ENCODE peak calls at places on chromosomes 13 and 19, in eight cellular contexts. One of them, this sample, is unnamed.
A peak's percentile ranks its signal among the peaks of the same experiment; 100 is the strongest.

GRCh38 chr13:99218545-99218944 is 17.9 kb downstream of the UBAC2 start:
- DNase-seq in activated CD4-positive, CD25-positive, alpha-beta regulatory T cell: no peak
- DNase-seq in kidney glomerular epithelial cell: no peak
- DNase-seq in GM18507: no peak
- DNase-seq in lung microvascular endothelial cell: peak; percentile 63
- DNase-seq in stimulated activated CD4-positive, alpha-beta T cell treated with anti-CD3 and anti-CD28 coated beads, TNF-alpha, amount 100 ng/mL, for 24 hours: no peak
- DNase-seq in SHP77: no peak
- DNase-seq in amygdala: no peak
- DNase-seq in this sample: no peak

GRCh38 chr19:13024126-13024957 is 29.1 kb downstream of the NFIX start:
- DNase-seq in activated CD4-positive, CD25-positive, alpha-beta regulatory T cell: no peak
- DNase-seq in GM18507: no peak
- DNase-seq in SHP77: no peak
- DNase-seq in stimulated activated CD4-positive, alpha-beta T cell treated with anti-CD3 and anti-CD28 coated beads, TNF-alpha, amount 100 ng/mL, for 24 hours: no peak
- DNase-seq in lung microvascular endothelial cell: peak; percentile 67
- DNase-seq in amygdala: no peak
- DNase-seq in kidney glomerular epithelial cell: no peak
- DNase-seq in this sample: no peak

GRCh38 chr19:13026478-13026999 is 31.3 kb downstream of the NFIX start:
- DNase-seq in stimulated activated CD4-positive, alpha-beta T cell treated with anti-CD3 and anti-CD28 coated beads, TNF-alpha, amount 100 ng/mL, for 24 hours: no peak
- DNase-seq in GM18507: no peak
- DNase-seq in activated CD4-positive, CD25-positive, alpha-beta regulatory T cell: no peak
- DNase-seq in amygdala: no peak
- DNase-seq in lung microvascular endothelial cell: peak; percentile 56
- DNase-seq in kidney glomerular epithelial cell: peak; percentile 66
- DNase-seq in SHP77: no peak
- DNase-seq in this sample: no peak

GRCh38 chr19:38616265-38616664 is 1.5 kb downstream of the MAP4K1 start:
- DNase-seq in kidney glomerular epithelial cell: no peak
- DNase-seq in SHP77: no peak
- DNase-seq in GM18507: no peak
- DNase-seq in activated CD4-positive, CD25-positive, alpha-beta regulatory T cell: no peak
- DNase-seq in lung microvascular endothelial cell: no peak
- DNase-seq in stimulated activated CD4-positive, alpha-beta T cell treated with anti-CD3 and anti-CD28 coated beads, TNF-alpha, amount 100 ng/mL, for 24 hours: no peak
- DNase-seq in amygdala: no peak
- DNase-seq in this sample: no peak

GRCh38 chr19:17026041-17026658 is 460 bp downstream of the CPAMD8 start:
- DNase-seq in GM18507: no peak
- DNase-seq in activated CD4-positive, CD25-positive, alpha-beta regulatory T cell: no peak
- DNase-seq in SHP77: no peak
- DNase-seq in kidney glomerular epithelial cell: no peak
- DNase-seq in amygdala: no peak
- DNase-seq in lung microvascular endothelial cell: no peak
- DNase-seq in stimulated activated CD4-positive, alpha-beta T cell treated with anti-CD3 and anti-CD28 coated beads, TNF-alpha, amount 100 ng/mL, for 24 hours: no peak
- DNase-seq in this sample: no peak

GRCh38 chr19:33683881-33684549 is 62.3 kb downstream of the CHST8 start:
- DNase-seq in activated CD4-positive, CD25-positive, alpha-beta regulatory T cell: no peak
- DNase-seq in stimulated activated CD4-positive, alpha-beta T cell treated with anti-CD3 and anti-CD28 coated beads, TNF-alpha, amount 100 ng/mL, for 24 hours: no peak
- DNase-seq in amygdala: no peak
- DNase-seq in lung microvascular endothelial cell: peak; percentile 55
- DNase-seq in GM18507: no peak
- DNase-seq in kidney glomerular epithelial cell: peak; percentile 48
- DNase-seq in SHP77: no peak
- DNase-seq in this sample: peak; percentile 90

GRCh38 chr19:9941646-9942045 is 5.3 kb upstream of the OLFM2 start:
- DNase-seq in stimulated activated CD4-positive, alpha-beta T cell treated with anti-CD3 and anti-CD28 coated beads, TNF-alpha, amount 100 ng/mL, for 24 hours: no peak
- DNase-seq in GM18507: no peak
- DNase-seq in lung microvascular endothelial cell: no peak
- DNase-seq in SHP77: no peak
- DNase-seq in kidney glomerular epithelial cell: no peak
- DNase-seq in amygdala: no peak
- DNase-seq in activated CD4-positive, CD25-positive, alpha-beta regulatory T cell: no peak
- DNase-seq in this sample: no peak

GRCh38 chr19:42277821-42278809 is 9.1 kb downstream of the CIC start:
- DNase-seq in kidney glomerular epithelial cell: peak; percentile 2
- DNase-seq in lung microvascular endothelial cell: no peak
- DNase-seq in SHP77: no peak
- DNase-seq in stimulated activated CD4-positive, alpha-beta T cell treated with anti-CD3 and anti-CD28 coated beads, TNF-alpha, amount 100 ng/mL, for 24 hours: no peak
- DNase-seq in GM18507: no peak
- DNase-seq in activated CD4-positive, CD25-positive, alpha-beta regulatory T cell: no peak
- DNase-seq in amygdala: no peak
- DNase-seq in this sample: peak; percentile 36

GRCh38 chr13:103394670-103395069 is 328.5 kb upstream of the SLC10A2 start:
- DNase-seq in lung microvascular endothelial cell: no peak
- DNase-seq in amygdala: no peak
- DNase-seq in stimulated activated CD4-positive, alpha-beta T cell treated with anti-CD3 and anti-CD28 coated beads, TNF-alpha, amount 100 ng/mL, for 24 hours: no peak
- DNase-seq in SHP77: no peak
- DNase-seq in kidney glomerular epithelial cell: no peak
- DNase-seq in GM18507: no peak
- DNase-seq in activated CD4-positive, CD25-positive, alpha-beta regulatory T cell: no peak
- DNase-seq in this sample: no peak

GRCh38 chr13:93466502-93467036 is 240.0 kb downstream of the GPC6 start:
- DNase-seq in kidney glomerular epithelial cell: no peak
- DNase-seq in amygdala: no peak
- DNase-seq in stimulated activated CD4-positive, alpha-beta T cell treated with anti-CD3 and anti-CD28 coated beads, TNF-alpha, amount 100 ng/mL, for 24 hours: no peak
- DNase-seq in SHP77: no peak
- DNase-seq in lung microvascular endothelial cell: no peak
- DNase-seq in activated CD4-positive, CD25-positive, alpha-beta regulatory T cell: no peak
- DNase-seq in GM18507: no peak
- DNase-seq in this sample: no peak

GRCh38 chr19:4744451-4745170 is 21.0 kb upstream of the DPP9 start:
- DNase-seq in activated CD4-positive, CD25-positive, alpha-beta regulatory T cell: no peak
- DNase-seq in kidney glomerular epithelial cell: peak; percentile 82
- DNase-seq in SHP77: no peak
- DNase-seq in lung microvascular endothelial cell: no peak
- DNase-seq in GM18507: no peak
- DNase-seq in stimulated activated CD4-positive, alpha-beta T cell treated with anti-CD3 and anti-CD28 coated beads, TNF-alpha, amount 100 ng/mL, for 24 hours: no peak
- DNase-seq in amygdala: no peak
- DNase-seq in this sample: no peak

GRCh38 chr19:469833-470232 is 9.0 kb upstream of the SHC2 start:
- DNase-seq in amygdala: no peak
- DNase-seq in lung microvascular endothelial cell: no peak
- DNase-seq in stimulated activated CD4-positive, alpha-beta T cell treated with anti-CD3 and anti-CD28 coated beads, TNF-alpha, amount 100 ng/mL, for 24 hours: no peak
- DNase-seq in SHP77: no peak
- DNase-seq in activated CD4-positive, CD25-positive, alpha-beta regulatory T cell: no peak
- DNase-seq in GM18507: no peak
- DNase-seq in kidney glomerular epithelial cell: no peak
- DNase-seq in this sample: no peak

GRCh38 chr19:54390942-54391577 is 24.2 kb upstream of the TTYH1 start:
- DNase-seq in stimulated activated CD4-positive, alpha-beta T cell treated with anti-CD3 and anti-CD28 coated beads, TNF-alpha, amount 100 ng/mL, for 24 hours: no peak
- DNase-seq in activated CD4-positive, CD25-positive, alpha-beta regulatory T cell: peak; percentile 49
- DNase-seq in amygdala: no peak
- DNase-seq in GM18507: no peak
- DNase-seq in kidney glomerular epithelial cell: peak; percentile 1
- DNase-seq in lung microvascular endothelial cell: peak; percentile 80
- DNase-seq in SHP77: peak; percentile 41
- DNase-seq in this sample: peak; percentile 82

GRCh38 chr13:99926014-99926731 is 45.4 kb downstream of the ZIC5 start:
- DNase-seq in lung microvascular endothelial cell: peak; percentile 50
- DNase-seq in amygdala: no peak
- DNase-seq in GM18507: no peak
- DNase-seq in kidney glomerular epithelial cell: peak; percentile 7
- DNase-seq in activated CD4-positive, CD25-positive, alpha-beta regulatory T cell: no peak
- DNase-seq in SHP77: peak; percentile 79
- DNase-seq in stimulated activated CD4-positive, alpha-beta T cell treated with anti-CD3 and anti-CD28 coated beads, TNF-alpha, amount 100 ng/mL, for 24 hours: no peak
- DNase-seq in this sample: no peak

GRCh38 chr19:10332965-10333757 is at the start of gene RAVER1:
- DNase-seq in kidney glomerular epithelial cell: peak; percentile 93
- DNase-seq in activated CD4-positive, CD25-positive, alpha-beta regulatory T cell: peak; percentile 93
- DNase-seq in GM18507: peak; percentile 99
- DNase-seq in amygdala: peak; percentile 97
- DNase-seq in lung microvascular endothelial cell: peak; percentile 99
- DNase-seq in stimulated activated CD4-positive, alpha-beta T cell treated with anti-CD3 and anti-CD28 coated beads, TNF-alpha, amount 100 ng/mL, for 24 hours: peak; percentile 97
- DNase-seq in SHP77: peak; percentile 93
- DNase-seq in this sample: peak; percentile 97

GRCh38 chr19:6212403-6213265 is 67.1 kb downstream of the MLLT1 start:
- DNase-seq in activated CD4-positive, CD25-positive, alpha-beta regulatory T cell: no peak
- DNase-seq in lung microvascular endothelial cell: no peak
- DNase-seq in GM18507: no peak
- DNase-seq in amygdala: no peak
- DNase-seq in kidney glomerular epithelial cell: no peak
- DNase-seq in stimulated activated CD4-positive, alpha-beta T cell treated with anti-CD3 and anti-CD28 coated beads, TNF-alpha, amount 100 ng/mL, for 24 hours: no peak
- DNase-seq in SHP77: no peak
- DNase-seq in this sample: no peak

GRCh38 chr19:11587302-11587972 is 9.8 kb upstream of the ZNF627 start:
- DNase-seq in lung microvascular endothelial cell: peak; percentile 72
- DNase-seq in GM18507: peak; percentile 54
- DNase-seq in SHP77: peak; percentile 60
- DNase-seq in amygdala: peak; percentile 67
- DNase-seq in activated CD4-positive, CD25-positive, alpha-beta regulatory T cell: peak; percentile 70
- DNase-seq in stimulated activated CD4-positive, alpha-beta T cell treated with anti-CD3 and anti-CD28 coated beads, TNF-alpha, amount 100 ng/mL, for 24 hours: peak; percentile 58
- DNase-seq in kidney glomerular epithelial cell: peak; percentile 55
- DNase-seq in this sample: peak; percentile 81

GRCh38 chr13:42707596-42707995 is 73.8 kb upstream of the FAM216B start:
- DNase-seq in SHP77: no peak
- DNase-seq in amygdala: no peak
- DNase-seq in stimulated activated CD4-positive, alpha-beta T cell treated with anti-CD3 and anti-CD28 coated beads, TNF-alpha, amount 100 ng/mL, for 24 hours: no peak
- DNase-seq in GM18507: no peak
- DNase-seq in kidney glomerular epithelial cell: no peak
- DNase-seq in activated CD4-positive, CD25-positive, alpha-beta regulatory T cell: no peak
- DNase-seq in lung microvascular endothelial cell: no peak
- DNase-seq in this sample: no peak

GRCh38 chr19:48962029-48962848 is 2.9 kb upstream of the FTL start:
- DNase-seq in amygdala: no peak
- DNase-seq in SHP77: peak; percentile 43
- DNase-seq in stimulated activated CD4-positive, alpha-beta T cell treated with anti-CD3 and anti-CD28 coated beads, TNF-alpha, amount 100 ng/mL, for 24 hours: no peak
- DNase-seq in kidney glomerular epithelial cell: no peak
- DNase-seq in GM18507: no peak
- DNase-seq in activated CD4-positive, CD25-positive, alpha-beta regulatory T cell: no peak
- DNase-seq in lung microvascular endothelial cell: no peak
- DNase-seq in this sample: peak; percentile 71

GRCh38 chr13:94305934-94306333 is 173.5 kb downstream of the DCT start:
- DNase-seq in SHP77: no peak
- DNase-seq in amygdala: no peak
- DNase-seq in GM18507: no peak
- DNase-seq in stimulated activated CD4-positive, alpha-beta T cell treated with anti-CD3 and anti-CD28 coated beads, TNF-alpha, amount 100 ng/mL, for 24 hours: no peak
- DNase-seq in activated CD4-positive, CD25-positive, alpha-beta regulatory T cell: no peak
- DNase-seq in lung microvascular endothelial cell: no peak
- DNase-seq in kidney glomerular epithelial cell: no peak
- DNase-seq in this sample: no peak

GRCh38 chr19:6220385-6221191 is 59.2 kb downstream of the MLLT1 start:
- DNase-seq in GM18507: no peak
- DNase-seq in SHP77: no peak
- DNase-seq in kidney glomerular epithelial cell: no peak
- DNase-seq in amygdala: no peak
- DNase-seq in activated CD4-positive, CD25-positive, alpha-beta regulatory T cell: no peak
- DNase-seq in stimulated activated CD4-positive, alpha-beta T cell treated with anti-CD3 and anti-CD28 coated beads, TNF-alpha, amount 100 ng/mL, for 24 hours: no peak
- DNase-seq in lung microvascular endothelial cell: peak; percentile 32
- DNase-seq in this sample: no peak

GRCh38 chr19:1290245-1290698 is 4.6 kb downstream of the EFNA2 start:
- DNase-seq in SHP77: no peak
- DNase-seq in amygdala: no peak
- DNase-seq in activated CD4-positive, CD25-positive, alpha-beta regulatory T cell: no peak
- DNase-seq in stimulated activated CD4-positive, alpha-beta T cell treated with anti-CD3 and anti-CD28 coated beads, TNF-alpha, amount 100 ng/mL, for 24 hours: no peak
- DNase-seq in GM18507: no peak
- DNase-seq in kidney glomerular epithelial cell: no peak
- DNase-seq in lung microvascular endothelial cell: no peak
- DNase-seq in this sample: no peak

GRCh38 chr19:5006201-5006600 is 37.3 kb downstream of the KDM4B start:
- DNase-seq in stimulated activated CD4-positive, alpha-beta T cell treated with anti-CD3 and anti-CD28 coated beads, TNF-alpha, amount 100 ng/mL, for 24 hours: no peak
- DNase-seq in activated CD4-positive, CD25-positive, alpha-beta regulatory T cell: no peak
- DNase-seq in GM18507: no peak
- DNase-seq in SHP77: no peak
- DNase-seq in lung microvascular endothelial cell: no peak
- DNase-seq in kidney glomerular epithelial cell: no peak
- DNase-seq in amygdala: no peak
- DNase-seq in this sample: no peak

GRCh38 chr13:26529441-26529840 is 28.0 kb upstream of the WASF3 start:
- DNase-seq in activated CD4-positive, CD25-positive, alpha-beta regulatory T cell: no peak
- DNase-seq in stimulated activated CD4-positive, alpha-beta T cell treated with anti-CD3 and anti-CD28 coated beads, TNF-alpha, amount 100 ng/mL, for 24 hours: no peak
- DNase-seq in lung microvascular endothelial cell: peak; percentile 73
- DNase-seq in amygdala: no peak
- DNase-seq in GM18507: no peak
- DNase-seq in SHP77: no peak
- DNase-seq in kidney glomerular epithelial cell: peak; percentile 54
- DNase-seq in this sample: peak; percentile 67

GRCh38 chr19:13718733-13719132 is 45.6 kb upstream of the MRI1 start:
- DNase-seq in stimulated activated CD4-positive, alpha-beta T cell treated with anti-CD3 and anti-CD28 coated beads, TNF-alpha, amount 100 ng/mL, for 24 hours: no peak
- DNase-seq in activated CD4-positive, CD25-positive, alpha-beta regulatory T cell: no peak
- DNase-seq in lung microvascular endothelial cell: no peak
- DNase-seq in GM18507: no peak
- DNase-seq in SHP77: peak; percentile 75
- DNase-seq in kidney glomerular epithelial cell: peak; percentile 5
- DNase-seq in amygdala: peak; percentile 65
- DNase-seq in this sample: peak; percentile 33

GRCh38 chr19:55674841-55675660 is at the start of gene EPN1:
- DNase-seq in SHP77: peak; percentile 97
- DNase-seq in kidney glomerular epithelial cell: peak; percentile 91
- DNase-seq in lung microvascular endothelial cell: peak; percentile 96
- DNase-seq in GM18507: peak; percentile 97
- DNase-seq in amygdala: peak; percentile 94
- DNase-seq in activated CD4-positive, CD25-positive, alpha-beta regulatory T cell: peak; percentile 94
- DNase-seq in stimulated activated CD4-positive, alpha-beta T cell treated with anti-CD3 and anti-CD28 coated beads, TNF-alpha, amount 100 ng/mL, for 24 hours: peak; percentile 97
- DNase-seq in this sample: peak; percentile 98

GRCh38 chr13:91307887-91308286 is 39.6 kb upstream of the MIR17HG start:
- DNase-seq in kidney glomerular epithelial cell: no peak
- DNase-seq in stimulated activated CD4-positive, alpha-beta T cell treated with anti-CD3 and anti-CD28 coated beads, TNF-alpha, amount 100 ng/mL, for 24 hours: no peak
- DNase-seq in GM18507: no peak
- DNase-seq in SHP77: no peak
- DNase-seq in amygdala: no peak
- DNase-seq in lung microvascular endothelial cell: no peak
- DNase-seq in activated CD4-positive, CD25-positive, alpha-beta regulatory T cell: no peak
- DNase-seq in this sample: no peak

GRCh38 chr13:103029798-103030197 is 36.4 kb downstream of the SLC10A2 start:
- DNase-seq in kidney glomerular epithelial cell: no peak
- DNase-seq in amygdala: no peak
- DNase-seq in lung microvascular endothelial cell: no peak
- DNase-seq in SHP77: no peak
- DNase-seq in activated CD4-positive, CD25-positive, alpha-beta regulatory T cell: no peak
- DNase-seq in stimulated activated CD4-positive, alpha-beta T cell treated with anti-CD3 and anti-CD28 coated beads, TNF-alpha, amount 100 ng/mL, for 24 hours: no peak
- DNase-seq in GM18507: no peak
- DNase-seq in this sample: no peak

GRCh38 chr13:28566283-28566682 is 71.4 kb upstream of the FLT1 start:
- DNase-seq in GM18507: no peak
- DNase-seq in activated CD4-positive, CD25-positive, alpha-beta regulatory T cell: no peak
- DNase-seq in amygdala: no peak
- DNase-seq in kidney glomerular epithelial cell: no peak
- DNase-seq in SHP77: no peak
- DNase-seq in lung microvascular endothelial cell: no peak
- DNase-seq in stimulated activated CD4-positive, alpha-beta T cell treated with anti-CD3 and anti-CD28 coated beads, TNF-alpha, amount 100 ng/mL, for 24 hours: no peak
- DNase-seq in this sample: no peak

GRCh38 chr13:30257433-30258099 is 49.8 kb downstream of the KATNAL1 start:
- DNase-seq in kidney glomerular epithelial cell: no peak
- DNase-seq in stimulated activated CD4-positive, alpha-beta T cell treated with anti-CD3 and anti-CD28 coated beads, TNF-alpha, amount 100 ng/mL, for 24 hours: no peak
- DNase-seq in amygdala: no peak
- DNase-seq in activated CD4-positive, CD25-positive, alpha-beta regulatory T cell: no peak
- DNase-seq in SHP77: no peak
- DNase-seq in lung microvascular endothelial cell: no peak
- DNase-seq in GM18507: no peak
- DNase-seq in this sample: peak; percentile 36

GRCh38 chr19:36041831-36042230 is 9.2 kb upstream of the CLIP3 start:
- DNase-seq in SHP77: no peak
- DNase-seq in lung microvascular endothelial cell: peak; percentile 78
- DNase-seq in stimulated activated CD4-positive, alpha-beta T cell treated with anti-CD3 and anti-CD28 coated beads, TNF-alpha, amount 100 ng/mL, for 24 hours: no peak
- DNase-seq in kidney glomerular epithelial cell: peak; percentile 84
- DNase-seq in activated CD4-positive, CD25-positive, alpha-beta regulatory T cell: no peak
- DNase-seq in amygdala: no peak
- DNase-seq in GM18507: no peak
- DNase-seq in this sample: no peak

GRCh38 chr13:46385946-46386345 is 1.1 kb downstream of the RUBCNL start:
- DNase-seq in GM18507: no peak
- DNase-seq in kidney glomerular epithelial cell: no peak
- DNase-seq in lung microvascular endothelial cell: no peak
- DNase-seq in stimulated activated CD4-positive, alpha-beta T cell treated with anti-CD3 and anti-CD28 coated beads, TNF-alpha, amount 100 ng/mL, for 24 hours: no peak
- DNase-seq in activated CD4-positive, CD25-positive, alpha-beta regulatory T cell: no peak
- DNase-seq in SHP77: no peak
- DNase-seq in amygdala: no peak
- DNase-seq in this sample: peak; percentile 30

GRCh38 chr19:13579388-13580060 is 73.2 kb upstream of the CACNA1A start:
- DNase-seq in SHP77: no peak
- DNase-seq in GM18507: no peak
- DNase-seq in lung microvascular endothelial cell: no peak
- DNase-seq in kidney glomerular epithelial cell: no peak
- DNase-seq in amygdala: no peak
- DNase-seq in stimulated activated CD4-positive, alpha-beta T cell treated with anti-CD3 and anti-CD28 coated beads, TNF-alpha, amount 100 ng/mL, for 24 hours: no peak
- DNase-seq in activated CD4-positive, CD25-positive, alpha-beta regulatory T cell: no peak
- DNase-seq in this sample: no peak

GRCh38 chr13:27406178-27406939 is 18.1 kb upstream of the GTF3A start:
- DNase-seq in GM18507: no peak
- DNase-seq in SHP77: peak; percentile 8
- DNase-seq in stimulated activated CD4-positive, alpha-beta T cell treated with anti-CD3 and anti-CD28 coated beads, TNF-alpha, amount 100 ng/mL, for 24 hours: no peak
- DNase-seq in activated CD4-positive, CD25-positive, alpha-beta regulatory T cell: no peak
- DNase-seq in kidney glomerular epithelial cell: peak; percentile 5
- DNase-seq in amygdala: no peak
- DNase-seq in lung microvascular endothelial cell: peak; percentile 72
- DNase-seq in this sample: no peak